ENCODE peak calls at places on chromosomes 7 and 10, in four cellular contexts. Z is HEK293T, N is K562, V is WTC11. D is an unnamed sample.

GRCh38 chr7:44046321-44047061 is 2.0 kb downstream of the DBNL start:
- DNase-seq in N (no peak), Z (no peak), V (no peak), D (no peak)

GRCh38 chr10:5433182-5433581 is 20.8 kb downstream of the NET1 start:
- DNase-seq in Z (no peak), N (no peak), V (no peak), D (no peak)

GRCh38 chr7:124896001-124896400 is 33.6 kb downstream of the POT1 start:
- DNase-seq in N (no peak), V (no peak), Z (no peak), D (no peak)

GRCh38 chr10:31362023-31362641 is 43.1 kb downstream of the ZEB1 start:
- DNase-seq in Z (no peak), N (no peak), V (no peak), D (no peak)

GRCh38 chr10:132645630-132646442 is 108.2 kb downstream of the INPP5A start:
- DNase-seq in V (peak; percentile 6), Z (no peak), N (no peak), D (no peak)

GRCh38 chr7:114502454-114503254 is 88.0 kb downstream of the FOXP2 start:
- DNase-seq in N (no peak), Z (peak; percentile 23), V (no peak), D (no peak)

GRCh38 chr10:42981358-42982236 is 95.3 kb upstream of the RET start:
- DNase-seq in Z (no peak), V (no peak), N (no peak), D (no peak)

GRCh38 chr10:125016123-125016522 is 74.2 kb downstream of the ZRANB1 start:
- DNase-seq in Z (no peak), V (no peak), N (no peak), D (no peak)

GRCh38 chr7:47622946-47623640 is 41.2 kb upstream of the TNS3 start:
- DNase-seq in V (no peak), N (no peak), Z (no peak), D (peak; percentile 89)

GRCh38 chr10:722281-723060 is 33.0 kb upstream of the DIP2C start:
- DNase-seq in Z (no peak), V (no peak), N (no peak), D (no peak)

GRCh38 chr7:155928583-155929145 is 116.4 kb upstream of the SHH start:
- DNase-seq in V (no peak), N (no peak), Z (no peak), D (no peak)

GRCh38 chr7:3747452-3747851 is 446.4 kb downstream of the SDK1 start:
- DNase-seq in Z (no peak), N (no peak), V (no peak), D (no peak)

GRCh38 chr10:77756319-77757232 is 119.0 kb upstream of the KCNMA1 start:
- DNase-seq in Z (peak; percentile 76), N (peak; percentile 51), V (peak; percentile 83), D (peak; percentile 59)

GRCh38 chr7:111083423-111083822 is 7.5 kb upstream of the LRRN3 start:
- DNase-seq in V (no peak), Z (no peak), N (no peak), D (no peak)

GRCh38 chr10:1570652-1571051 is 166.7 kb downstream of the ADARB2 start:
- DNase-seq in Z (no peak), N (no peak), V (no peak), D (no peak)

GRCh38 chr10:70564113-70564725 is 38.3 kb downstream of the PRF1 start:
- DNase-seq in Z (no peak), V (peak; percentile 8), N (no peak), D (no peak)

GRCh38 chr7:142802301-142802700 is 31.5 kb downstream of the PRSS2 start:
- DNase-seq in N (no peak), Z (no peak), V (no peak), D (no peak)

GRCh38 chr10:62082729-62083412 is 181.4 kb downstream of the ARID5B start:
- DNase-seq in V (no peak), N (no peak), Z (peak; percentile 12), D (peak; percentile 56)

GRCh38 chr7:6218324-6218723 is 54.1 kb downstream of the CYTH3 start:
- DNase-seq in V (no peak), Z (no peak), N (no peak), D (no peak)

GRCh38 chr10:78664929-78665525 is 403.7 kb upstream of the ZMIZ1 start:
- DNase-seq in V (no peak), N (peak; percentile 63), Z (peak; percentile 31), D (no peak)

GRCh38 chr7:8131694-8132605 is 130.0 kb downstream of the ICA1 start:
- DNase-seq in V (no peak), N (no peak), Z (no peak), D (no peak)

GRCh38 chr7:16891338-16891737 is 9.6 kb upstream of the AGR3 start:
- DNase-seq in N (no peak), Z (peak; percentile 36), V (no peak), D (peak; percentile 63)

GRCh38 chr7:45881759-45882464 is 6.4 kb upstream of the IGFBP1 start:
- DNase-seq in V (no peak), N (no peak), Z (no peak), D (peak; percentile 98)

GRCh38 chr7:43844662-43845061 is 24.7 kb downstream of the MRPS24 start:
- DNase-seq in V (no peak), N (no peak), Z (no peak), D (no peak)

GRCh38 chr7:22173884-22174573 is 182.9 kb downstream of the RAPGEF5 start:
- DNase-seq in V (no peak), Z (no peak), N (peak; percentile 17), D (no peak)

GRCh38 chr10:58696736-58697135 is 184.1 kb downstream of the BICC1 start:
- DNase-seq in N (no peak), V (no peak), Z (no peak), D (no peak)

GRCh38 chr7:108211382-108212201 is 81.4 kb upstream of the LAMB4 start:
- DNase-seq in V (peak; percentile 44), N (peak; percentile 60), Z (no peak), D (peak; percentile 42)

GRCh38 chr10:74558897-74559296 is 267.5 kb upstream of the KAT6B start:
- DNase-seq in V (no peak), Z (peak; percentile 5), N (no peak), D (no peak)

GRCh38 chr7:130417215-130417614 is 23.6 kb downstream of the CEP41 start:
- DNase-seq in Z (no peak), N (no peak), V (no peak), D (no peak)
- TF ChIP-seq SP1 in Z (no peak), N (no peak), V (no peak), D (no peak)

GRCh38 chr10:80455461-80456345 is 1.6 kb downstream of the TSPAN14 start:
- DNase-seq in V (no peak), Z (no peak), N (no peak), D (no peak)

GRCh38 chr10:80454526-80455460 is 683 bp downstream of the TSPAN14 start:
- DNase-seq in Z (peak; percentile 48), V (peak; percentile 48), N (peak; percentile 68), D (no peak)

GRCh38 chr10:80453392-80453714 is 757 bp upstream of the TSPAN14 start:
- DNase-seq in N (no peak), Z (no peak), V (peak; percentile 38), D (no peak)

GRCh38 chr10:80452688-80453391 is 1.3 kb upstream of the TSPAN14 start:
- DNase-seq in N (no peak), V (no peak), Z (no peak), D (no peak)

GRCh38 chr10:80453715-80454525 is at the start of gene TSPAN14:
- DNase-seq in Z (peak; percentile 83), V (peak; percentile 70), N (peak; percentile 99), D (peak; percentile 53)
- TF ChIP-seq ELF4 in Z (no peak), V (no peak), N (no peak), D (no peak)

GRCh38 chr7:96305915-96306314 is 16.0 kb downstream of the SLC25A13 start:
- DNase-seq in Z (no peak), N (no peak), V (no peak), D (no peak)

GRCh38 chr7:96306385-96307125 is 15.3 kb downstream of the SLC25A13 start:
- DNase-seq in V (no peak), Z (no peak), N (no peak), D (no peak)

GRCh38 chr7:96308950-96309263 is 13.0 kb downstream of the SLC25A13 start:
- DNase-seq in N (no peak), V (no peak), Z (no peak), D (no peak)

GRCh38 chr7:96310106-96310505 is 11.8 kb downstream of the SLC25A13 start:
- DNase-seq in N (no peak), V (no peak), Z (no peak), D (no peak)

GRCh38 chr7:96308253-96308949 is 13.5 kb downstream of the SLC25A13 start:
- DNase-seq in V (peak; percentile 38), Z (no peak), N (no peak), D (peak; percentile 65)
- TF ChIP-seq SP1 in V (no peak), Z (no peak), N (no peak), D (no peak)

GRCh38 chr7:158260567-158261361 is 326.9 kb downstream of the PTPRN2 start:
- DNase-seq in N (no peak), Z (no peak), V (no peak), D (no peak)

GRCh38 chr7:158258411-158259130 is 329.1 kb downstream of the PTPRN2 start:
- DNase-seq in V (no peak), Z (no peak), N (no peak), D (no peak)

GRCh38 chr7:158261362-158262235 is 326.0 kb downstream of the PTPRN2 start:
- DNase-seq in Z (no peak), N (no peak), V (no peak), D (no peak)

GRCh38 chr7:158259141-158259540 is 328.5 kb downstream of the PTPRN2 start:
- DNase-seq in V (no peak), Z (no peak), N (no peak), D (no peak)

GRCh38 chr7:158259671-158260423 is 327.8 kb downstream of the PTPRN2 start:
- DNase-seq in V (no peak), Z (no peak), N (no peak), D (no peak)
- TF ChIP-seq ELF4 in V (no peak), Z (no peak), N (no peak), D (no peak)

GRCh38 chr10:94630017-94630688 is 53.4 kb upstream of the CYP2C18 start:
- DNase-seq in N (peak; percentile 16), V (no peak), Z (peak; percentile 38), D (peak; percentile 21)
- TF ChIP-seq SP1 in N (no peak), V (no peak), Z (no peak), D (no peak)

DNA sequence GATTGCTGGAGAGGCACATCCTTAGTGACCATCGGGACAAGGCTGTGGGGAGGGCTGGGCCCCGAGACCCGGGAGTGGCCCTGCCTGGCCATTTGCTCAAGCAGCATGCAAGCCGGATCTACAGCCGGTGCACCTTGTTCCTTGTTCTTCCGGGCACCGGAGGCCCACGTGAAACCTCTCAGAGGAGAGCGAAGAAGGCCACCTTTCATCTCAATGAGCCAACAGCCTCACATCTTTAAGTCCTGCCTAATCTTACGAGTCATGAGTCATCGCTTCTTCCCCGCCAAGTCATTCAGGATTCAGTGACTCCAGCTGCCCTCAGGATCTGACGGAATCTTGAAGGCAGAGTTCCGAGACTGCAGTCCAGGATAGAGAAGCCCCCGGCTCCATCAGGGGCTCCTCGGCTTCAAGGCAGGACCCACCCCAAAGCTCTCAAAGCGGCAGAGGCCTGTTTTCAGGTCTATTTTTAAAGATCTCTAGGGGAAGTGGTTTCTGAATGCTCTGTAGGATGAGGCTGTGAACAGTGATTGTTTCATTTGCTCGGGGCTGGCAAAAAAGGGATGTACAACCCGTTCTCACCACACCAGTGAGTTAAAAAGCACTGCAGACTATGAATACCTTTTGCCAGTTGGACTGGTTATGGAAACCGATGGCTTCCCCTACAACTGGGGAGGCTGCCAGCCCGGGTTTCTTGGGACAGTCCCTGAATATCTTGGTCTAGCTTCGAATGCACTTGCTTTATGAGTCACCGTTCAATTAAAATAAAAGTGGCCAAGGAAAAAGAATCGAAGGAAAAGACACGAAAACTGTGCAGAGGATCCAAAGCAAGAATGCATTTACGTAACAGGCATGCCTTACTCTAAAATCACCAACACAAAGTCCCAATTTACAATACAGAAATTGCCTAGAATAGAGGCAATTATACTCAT is 57.2 kb upstream of the ECHDC3 start:
- DNase-seq in Z (peak; percentile 36), V (no peak), N (peak; percentile 73), D (no peak)
- TF ChIP-seq ELF4 in Z (no peak), V (no peak), N (no peak), D (no peak)

D was measured in HepG2.